ENCODE peak calls at places on chromosomes 11 and 22, in four cellular contexts. J is fibroblast of mammary gland, L is NCI-H1417, A is NCI-H2081. G is an unnamed sample.

GRCh38 chr22:35043251-35043931 is 22.6 kb upstream of the ISX start:
- DNase-seq in L (no peak), A (no peak), J (no peak), G (peak)

GRCh38 chr11:62245271-62245753 is 3.3 kb downstream of the SCGB1D2 start:
- DNase-seq in L (no peak), J (peak), A (no peak), G (peak)

GRCh38 chr22:17997456-17997855 is 26.9 kb downstream of the MICAL3 start:
- DNase-seq in J (peak), A (no peak), L (no peak), G (peak)

GRCh38 chr22:20131856-20132685 is 467 bp downstream of the ZDHHC8 start:
- DNase-seq in J (peak), L (peak), A (no peak), G (no peak)

GRCh38 chr11:64299847-64300648 is at the start of gene CATSPERZ:
- DNase-seq in L (no peak), J (no peak), A (no peak), G (no peak)

GRCh38 chr11:63586451-63587166 is 23.4 kb upstream of the PLAAT2 start:
- DNase-seq in L (no peak), J (no peak), A (no peak), G (no peak)

GRCh38 chr22:45877036-45877380 is 100.0 kb downstream of the WNT7B start:
- DNase-seq in A (no peak), J (no peak), L (no peak), G (no peak)

GRCh38 chr22:40431021-40431420 is 60.6 kb downstream of the SGSM3 start:
- DNase-seq in L (no peak), A (no peak), J (no peak), G (no peak)

GRCh38 chr22:43169310-43170130 is 17.4 kb downstream of the TTLL12 start:
- DNase-seq in A (no peak), J (no peak), L (no peak), G (no peak)

GRCh38 chr11:121800704-121801516 is 315.1 kb downstream of the BLID start:
- DNase-seq in J (no peak), A (no peak), L (no peak), G (no peak)

GRCh38 chr22:30866811-30867271 is 101.7 kb downstream of the MORC2 start:
- DNase-seq in J (no peak), L (no peak), A (no peak), G (peak)

GRCh38 chr11:134231958-134232674 is 7.6 kb downstream of the VPS26B start:
- DNase-seq in L (no peak), A (no peak), J (no peak), G (no peak)

GRCh38 chr11:71286701-71287643 is 34.6 kb upstream of the SHANK2 start:
- DNase-seq in A (no peak), L (no peak), J (peak), G (peak)

GRCh38 chr11:86063536-86063935 is 5.3 kb downstream of the PICALM start:
- DNase-seq in J (peak), L (no peak), A (no peak), G (peak)

GRCh38 chr11:12074529-12075195 is 35.7 kb upstream of the MICAL2 start:
- DNase-seq in J (peak), A (no peak), L (no peak), G (no peak)

GRCh38 chr22:33923660-33924246 is 3.5 kb upstream of the LARGE1 start:
- DNase-seq in A (peak), L (peak), J (peak), G (peak)

GRCh38 chr11:97667057-97667456 is 1277.2 kb downstream of the JRKL start:
- DNase-seq in A (no peak), J (no peak), L (no peak), G (no peak)

GRCh38 chr11:71089571-71089970 is 162.8 kb downstream of the SHANK2 start:
- DNase-seq in A (no peak), J (no peak), L (no peak), G (no peak)

GRCh38 chr11:290621-291231 is 1.8 kb downstream of the PGGHG start:
- DNase-seq in J (no peak), L (no peak), A (no peak), G (no peak)

GRCh38 chr11:29184939-29185890 is 831.6 kb downstream of the KCNA4 start:
- DNase-seq in L (no peak), A (no peak), J (peak), G (peak)

GRCh38 chr22:33163815-33164214 is 105.6 kb upstream of the SYN3 start:
- DNase-seq in L (no peak), J (no peak), A (no peak), G (no peak)

GRCh38 chr11:91248199-91248807 is 976.3 kb upstream of the FAT3 start:
- DNase-seq in J (peak), A (peak), L (peak), G (peak)

GRCh38 chr11:20309626-20310025 is 53.9 kb upstream of the HTATIP2 start:
- DNase-seq in L (no peak), J (no peak), A (no peak), G (no peak)

GRCh38 chr11:5688482-5688881 is 1.1 kb upstream of the TRIM22 start:
- DNase-seq in A (no peak), J (no peak), L (no peak), G (no peak)

GRCh38 chr11:46134061-46134460 is 12.8 kb upstream of the PHF21A start:
- DNase-seq in A (no peak), J (no peak), L (no peak), G (no peak)

G was measured in MCF 10A.